ENCODE peak calls at places on chromosomes 7 and 10, in eight cellular contexts. N is left ventricle myocardium inferior, G is astrocyte of the spinal cord, T is stomach, K is heart left ventricle, S is hepatocyte, L is gastrocnemius medialis, R is lung. Q is an unnamed sample.

GRCh38 chr7:77516085-77516484 is 21.0 kb upstream of the PTPN12 start:
- DNase-seq in S (no peak), N (no peak), R (no peak), K (no peak), T (no peak), L (no peak), G (no peak), Q (no peak)

GRCh38 chr7:134174797-134175261 is 47.7 kb downstream of the LRGUK start:
- DNase-seq in S (peak), N (no peak), L (no peak), G (peak), R (no peak), K (no peak), T (no peak), Q (no peak)

GRCh38 chr10:11298116-11298515 is 280.4 kb downstream of the CELF2 start:
- DNase-seq in R (no peak), L (no peak), S (no peak), N (no peak), G (no peak), T (no peak), K (no peak), Q (no peak)

GRCh38 chr10:121597504-121598241 is 571 bp downstream of the FGFR2 start:
- DNase-seq in R (no peak), G (no peak), L (no peak), S (peak), T (no peak), N (no peak), K (no peak), Q (no peak)

GRCh38 chr10:52769966-52770365 is 2.6 kb downstream of the MBL2 start:
- DNase-seq in N (no peak), L (no peak), K (no peak), G (peak), S (no peak), R (peak), T (no peak), Q (no peak)

GRCh38 chr7:37920619-37921339 is at the start of gene EPDR1:
- DNase-seq in L (peak), R (peak), T (no peak), N (peak), G (no peak), K (peak), S (peak), Q (peak)

GRCh38 chr10:78981970-78982281 is 86.8 kb upstream of the ZMIZ1 start:
- DNase-seq in L (peak), S (no peak), T (no peak), G (no peak), N (peak), K (peak), R (no peak), Q (no peak)

GRCh38 chr7:36787933-36788378 is 63.7 kb upstream of the AOAH start:
- DNase-seq in N (no peak), S (no peak), K (no peak), G (no peak), L (no peak), R (no peak), T (no peak), Q (no peak)

GRCh38 chr7:1675673-1676549 is 5.8 kb downstream of the ELFN1 start:
- DNase-seq in L (no peak), S (peak), N (no peak), R (no peak), K (no peak), T (no peak), G (no peak), Q (peak)

GRCh38 chr10:11677480-11677879 is 64.7 kb upstream of the ECHDC3 start:
- DNase-seq in R (no peak), N (no peak), L (no peak), T (no peak), G (no peak), K (no peak), S (no peak), Q (no peak)

GRCh38 chr10:26854524-26854923 is 6.2 kb downstream of the ABI1 start:
- DNase-seq in T (no peak), S (no peak), K (no peak), N (no peak), G (no peak), R (no peak), L (no peak), Q (no peak)

GRCh38 chr7:105224884-105225651 is 163.7 kb downstream of the SRPK2 start:
- DNase-seq in K (peak), T (no peak), N (no peak), G (peak), L (peak), R (no peak), S (peak), Q (no peak)

GRCh38 chr10:16792675-16793074 is 24.5 kb downstream of the RSU1 start:
- DNase-seq in G (peak), T (no peak), N (peak), K (peak), R (no peak), S (no peak), L (peak), Q (peak)

GRCh38 chr7:105638324-105638723 is 57.0 kb upstream of the EFCAB10 start:
- DNase-seq in G (no peak), L (no peak), R (no peak), T (no peak), S (no peak), N (no peak), K (no peak), Q (no peak)

GRCh38 chr7:98418636-98419315 is 17.9 kb upstream of the BAIAP2L1 start:
- DNase-seq in R (peak), G (peak), T (peak), S (peak), L (no peak), N (no peak), K (peak), Q (no peak)
- H3K4me3 ChIP-seq in R (no peak), G (no peak), T (no peak), S (no peak), L (no peak), N (no peak), K (no peak), Q (no peak)

DNA sequence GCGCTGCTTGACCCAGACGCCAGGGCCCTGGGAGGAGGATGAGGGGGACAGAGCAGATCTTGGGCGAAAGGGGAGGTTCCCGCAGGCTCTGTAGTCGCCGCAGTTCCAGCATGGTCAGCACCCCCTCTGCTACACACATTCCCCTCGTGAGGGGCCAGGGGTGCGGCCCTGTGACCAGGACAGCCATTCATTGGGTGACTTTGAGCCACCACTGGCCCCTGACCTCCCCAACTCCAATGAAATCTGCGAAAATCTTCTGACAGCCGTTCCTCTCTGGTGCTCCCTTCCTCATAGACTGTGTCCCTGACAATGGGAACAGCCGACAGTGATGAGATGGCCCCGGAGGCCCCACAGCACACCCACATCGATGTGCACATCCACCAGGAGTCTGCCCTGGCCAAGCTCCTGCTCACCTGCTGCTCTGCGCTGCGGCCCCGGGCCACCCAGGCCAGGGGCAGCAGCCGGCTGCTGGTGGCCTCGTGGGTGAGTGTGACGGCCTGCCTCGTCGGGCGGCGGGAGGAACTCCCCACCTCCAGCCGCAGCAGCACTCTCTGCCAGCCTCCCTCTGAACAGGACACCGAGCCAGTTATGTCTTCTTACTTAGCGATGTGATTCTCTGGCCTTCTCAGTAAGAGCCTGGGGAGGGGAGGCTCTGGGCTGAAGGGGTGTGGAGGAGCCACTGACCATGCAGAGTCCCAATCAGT is 825 bp downstream of the TMEM176A start:
- DNase-seq in S (no peak), N (no peak), T (no peak), K (peak), G (no peak), L (no peak), R (no peak), Q (no peak)
- H3K4me3 ChIP-seq in S (peak), N (peak), T (peak), K (peak), G (no peak), L (peak), R (peak), Q (peak)

DNA sequence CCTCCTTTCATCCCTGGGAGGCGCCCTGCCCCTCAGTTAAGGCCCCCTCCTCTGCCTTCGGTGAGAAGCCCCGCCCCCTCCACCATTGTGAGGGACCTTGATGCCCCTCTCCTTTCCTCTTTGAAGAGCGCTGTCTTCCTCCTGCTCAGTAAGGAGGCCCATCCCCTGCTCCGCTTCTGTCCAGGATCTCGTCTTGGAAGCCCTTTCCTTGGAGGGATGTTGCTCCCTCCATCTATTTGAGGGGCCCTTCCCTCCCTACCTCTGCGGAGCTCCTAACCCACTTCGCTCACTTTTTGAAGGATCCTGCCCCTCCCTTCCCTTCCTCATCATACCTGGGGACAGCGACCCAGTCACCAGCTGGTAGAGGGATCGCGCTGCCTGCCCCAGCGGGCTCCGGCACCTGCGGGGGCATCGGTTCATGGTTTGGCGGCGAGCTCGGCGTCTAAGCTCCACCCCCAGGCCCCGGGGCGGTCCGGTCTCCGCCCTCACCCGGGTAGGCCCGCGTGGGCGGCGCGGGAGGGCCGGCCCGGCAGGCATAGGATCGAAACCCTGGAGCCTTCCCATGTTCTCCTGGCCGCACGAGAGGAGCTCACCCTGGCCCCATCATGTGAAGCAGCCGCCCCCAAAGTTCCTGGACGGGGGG is 4.1 kb downstream of the KCNIP2 start:
- DNase-seq in L (no peak), N (peak), T (peak), G (no peak), S (peak), K (peak), R (peak), Q (no peak)
- H3K4me3 ChIP-seq in L (peak), N (peak), T (peak), G (peak), S (no peak), K (peak), R (no peak), Q (peak)

DNA sequence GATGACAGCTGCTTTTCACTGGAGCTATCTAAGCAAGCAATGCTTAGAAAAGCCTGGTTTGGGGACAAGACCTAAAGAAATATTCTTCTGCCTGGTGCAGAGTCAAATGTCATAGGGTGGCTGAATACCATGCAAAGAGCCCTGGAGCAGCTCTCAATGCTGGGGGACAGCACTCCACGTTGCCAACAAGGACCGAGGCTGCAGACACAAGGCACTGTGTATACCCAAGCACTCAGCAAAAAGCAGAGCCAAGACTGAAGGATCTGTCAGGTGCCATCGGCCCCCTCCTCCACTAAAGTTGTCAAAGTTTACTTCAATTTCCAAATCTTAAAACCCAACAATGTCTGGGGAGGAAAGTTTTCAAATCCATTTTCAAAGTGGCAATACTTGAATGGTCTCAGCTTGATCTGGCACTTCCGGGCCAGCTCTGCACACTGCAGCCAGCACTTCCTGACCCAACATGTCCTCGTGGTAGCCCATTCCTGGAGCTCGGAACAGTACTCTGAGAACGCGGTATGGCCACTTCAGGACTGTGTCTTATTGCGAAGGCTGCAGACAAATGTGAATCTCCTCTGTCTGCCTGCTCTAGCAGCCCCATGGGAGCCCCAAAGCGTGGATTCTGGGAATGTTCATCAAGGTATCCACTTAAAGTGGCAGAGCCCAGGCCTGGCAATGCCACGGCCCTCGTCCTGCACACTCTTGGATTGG is 191.8 kb downstream of the TNS3 start:
- DNase-seq in G (no peak), N (no peak), K (no peak), L (no peak), S (no peak), T (peak), R (no peak), Q (peak)
- H3K4me3 ChIP-seq in G (no peak), N (no peak), K (no peak), L (no peak), S (no peak), T (no peak), R (no peak), Q (no peak)

GRCh38 chr10:3091346-3091787 is 24.0 kb downstream of the PFKP start:
- DNase-seq in S (peak), K (no peak), R (peak), T (peak), G (peak), N (no peak), L (no peak), Q (no peak)

GRCh38 chr10:3091921-3092320 is 24.6 kb downstream of the PFKP start:
- DNase-seq in S (no peak), L (no peak), G (no peak), T (no peak), N (no peak), R (no peak), K (no peak), Q (no peak)

GRCh38 chr10:3090388-3090787 is 23.0 kb downstream of the PFKP start:
- DNase-seq in S (no peak), K (no peak), R (no peak), T (no peak), N (no peak), G (no peak), L (no peak), Q (peak)

GRCh38 chr10:3093996-3094395 is 26.6 kb downstream of the PFKP start:
- DNase-seq in G (no peak), T (no peak), K (no peak), N (no peak), R (no peak), S (no peak), L (no peak), Q (no peak)

DNA sequence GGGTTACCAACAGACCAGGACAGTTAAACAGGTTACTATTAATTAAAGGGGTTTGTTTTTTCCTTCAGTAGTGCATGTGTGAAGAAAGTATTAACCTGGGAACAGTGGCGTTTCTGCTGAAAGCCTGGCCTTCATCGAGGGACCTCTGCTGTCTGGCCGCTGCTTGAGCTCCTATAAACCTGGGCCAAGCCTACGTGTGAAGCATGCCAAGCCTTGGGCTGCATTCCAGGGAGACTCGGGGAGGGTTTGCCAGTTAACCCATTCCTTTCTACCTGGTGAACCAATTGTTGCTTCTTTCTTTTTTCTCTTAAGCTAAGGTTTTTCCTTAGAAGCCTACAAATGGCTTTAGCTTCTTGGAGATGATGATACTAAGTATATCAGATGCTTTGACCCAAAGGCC is 23.6 kb downstream of the PFKP start:
- DNase-seq in R (peak), T (peak), S (peak), K (peak), G (peak), L (no peak), N (peak), Q (no peak)
- H3K4me3 ChIP-seq in R (no peak), T (no peak), S (no peak), K (no peak), G (no peak), L (no peak), N (no peak), Q (no peak)